ENCODE peak calls at places on chromosomes 1 and 21, in six cellular contexts. G, M, N, D, E and V are unnamed samples.

GRCh38 chr1:201214886-201215285 is 24.3 kb downstream of the IGFN1 start:
- DNase-seq in D (no peak), G (no peak), E (no peak), M (no peak), N (peak), V (no peak)

GRCh38 chr1:151012684-151013471 is 4.6 kb downstream of the PRUNE1 start:
- DNase-seq in M (peak), G (no peak), D (peak), N (no peak), E (no peak), V (no peak)

GRCh38 chr1:183002797-183003594 is 20.2 kb upstream of the LAMC1 start:
- DNase-seq in N (no peak), M (no peak), D (peak), G (no peak), E (no peak), V (no peak)

GRCh38 chr21:17051054-17051453 is 461.8 kb upstream of the CXADR start:
- DNase-seq in M (no peak), G (no peak), D (peak), E (no peak), N (no peak), V (no peak)

GRCh38 chr1:94283462-94283861 is 46.1 kb upstream of the ARHGAP29 start:
- DNase-seq in E (no peak), M (no peak), D (no peak), G (no peak), N (no peak), V (no peak)

GRCh38 chr1:208521534-208521933 is 277.4 kb upstream of the PLXNA2 start:
- DNase-seq in N (no peak), G (no peak), E (no peak), M (no peak), D (no peak), V (no peak)

GRCh38 chr1:212366901-212367300 is 47.8 kb downstream of the PACC1 start:
- DNase-seq in E (no peak), D (peak), N (no peak), G (no peak), M (no peak), V (no peak)

GRCh38 chr1:207883660-207884245 is 27.2 kb downstream of the CD34 start:
- DNase-seq in G (no peak), M (no peak), D (no peak), N (no peak), E (no peak), V (no peak)

GRCh38 chr1:62234709-62235108 is 40.1 kb downstream of the L1TD1 start:
- DNase-seq in E (no peak), N (no peak), D (peak), G (no peak), M (no peak), V (no peak)

GRCh38 chr1:30469426-30469825 is 254.0 kb downstream of the MATN1 start:
- DNase-seq in E (no peak), G (no peak), M (no peak), N (no peak), D (no peak), V (no peak)

GRCh38 chr1:146019225-146020057 is 2.1 kb downstream of the HJV start:
- DNase-seq in N (no peak), M (no peak), G (no peak), E (peak), D (no peak), V (no peak)

GRCh38 chr1:197302775-197303174 is 34.7 kb downstream of the CRB1 start:
- DNase-seq in E (no peak), G (no peak), N (no peak), M (no peak), D (peak), V (no peak)

GRCh38 chr1:103106426-103107321 is 1.6 kb downstream of the COL11A1 start:
- DNase-seq in G (peak), D (peak), N (no peak), E (peak), M (no peak), V (peak)

GRCh38 chr1:216502528-216503162 is 79.4 kb upstream of the USH2A start:
- DNase-seq in M (no peak), D (no peak), E (no peak), G (no peak), N (no peak), V (no peak)

GRCh38 chr1:228986093-228986904 is 251.0 kb downstream of the RHOU start:
- DNase-seq in G (no peak), M (peak), E (no peak), N (no peak), D (peak), V (peak)

GRCh38 chr21:26719750-26720149 is 125.5 kb downstream of the ADAMTS1 start:
- DNase-seq in N (no peak), E (no peak), M (no peak), D (no peak), G (no peak), V (no peak)

GRCh38 chr1:178411756-178412399 is 84.9 kb downstream of the CLEC20A start:
- DNase-seq in E (no peak), N (no peak), G (no peak), M (no peak), D (no peak), V (no peak)

GRCh38 chr1:178412400-178412770 is 84.4 kb downstream of the CLEC20A start:
- DNase-seq in M (no peak), D (no peak), E (no peak), N (no peak), G (no peak), V (no peak)

GRCh38 chr1:178418284-178418955 is 78.3 kb downstream of the CLEC20A start:
- DNase-seq in G (no peak), D (no peak), N (no peak), E (no peak), M (no peak), V (no peak)

DNA sequence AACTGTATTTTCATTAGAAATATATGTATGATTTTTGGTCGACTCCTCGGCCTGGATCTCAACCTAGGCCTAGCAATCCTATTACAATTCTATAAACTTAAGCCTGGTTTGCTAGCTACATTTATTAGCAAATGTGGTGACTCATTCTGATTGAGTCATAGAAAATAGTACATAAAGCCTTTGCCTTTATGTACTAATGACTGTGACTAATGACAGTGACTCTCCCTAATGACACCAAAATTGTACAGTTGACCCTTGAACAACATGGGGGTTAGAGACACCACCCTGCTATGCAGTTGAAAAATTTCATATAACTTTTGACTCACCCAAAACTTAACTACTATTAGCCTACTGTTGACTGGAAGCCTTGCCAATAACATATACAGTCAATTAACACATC is 78.9 kb downstream of the CLEC20A start:
- DNase-seq in D (peak), M (no peak), N (no peak), G (peak), E (no peak), V (no peak)
- H3K27ac ChIP-seq in D (peak), M (no peak), N (no peak), G (peak), E (no peak), V (no peak)

GRCh38 chr1:186500804-186501203 is 39.9 kb upstream of the PDC start:
- DNase-seq in N (no peak), D (no peak), E (no peak), G (no peak), M (no peak), V (no peak)
- H3K27ac ChIP-seq in N (no peak), D (no peak), E (no peak), G (peak), M (no peak), V (no peak)

GRCh38 chr1:66685670-66686069 is 66.6 kb upstream of the DYNLT5 start:
- DNase-seq in G (no peak), D (peak), M (no peak), E (no peak), N (no peak), V (no peak)

GRCh38 chr1:66685265-66685664 is 67.0 kb upstream of the DYNLT5 start:
- DNase-seq in G (no peak), N (no peak), D (peak), E (no peak), M (no peak), V (no peak)

GRCh38 chr1:66686406-66686805 is 65.9 kb upstream of the DYNLT5 start:
- DNase-seq in D (no peak), N (no peak), G (no peak), M (no peak), E (no peak), V (no peak)

GRCh38 chr1:66684353-66684752 is 67.9 kb upstream of the DYNLT5 start:
- DNase-seq in N (no peak), G (no peak), M (no peak), D (no peak), E (no peak), V (no peak)

DNA sequence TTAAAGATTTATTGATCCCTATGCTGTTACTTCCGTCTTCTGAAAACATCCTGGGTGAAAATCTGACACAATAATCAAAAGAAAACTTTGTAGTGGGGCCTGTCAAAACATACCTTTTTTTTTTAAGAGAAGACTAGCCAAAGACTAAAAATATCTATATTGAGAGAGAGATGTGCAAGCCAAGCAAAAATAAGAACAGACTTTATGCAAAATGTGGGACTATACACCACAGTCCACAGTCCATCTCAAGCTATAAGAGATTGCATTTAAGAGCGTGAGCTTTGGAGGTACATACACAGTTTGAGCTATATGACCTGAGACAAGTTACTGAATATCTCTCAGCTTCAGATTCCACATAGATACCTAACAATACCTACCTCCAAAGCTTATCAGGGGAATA is 64.9 kb upstream of the DYNLT5 start:
- DNase-seq in E (no peak), D (no peak), N (no peak), G (no peak), M (no peak), V (no peak)
- H3K27ac ChIP-seq in E (no peak), D (no peak), N (no peak), G (no peak), M (no peak), V (no peak)

GRCh38 chr1:44776749-44777068 is 1.4 kb downstream of the RPS8 start:
- DNase-seq in D (no peak), M (no peak), N (no peak), E (no peak), G (no peak), V (no peak)
- H3K27ac ChIP-seq in D (peak), M (peak), N (peak), E (no peak), G (peak), V (no peak)

GRCh38 chr1:65812065-65812464 is 19.4 kb downstream of the PDE4B start:
- DNase-seq in N (no peak), D (peak), M (peak), E (no peak), G (no peak), V (no peak)
- H3K27ac ChIP-seq in N (no peak), D (peak), M (no peak), E (no peak), G (no peak), V (peak)

GRCh38 chr21:42411197-42411869 is 7.6 kb downstream of the UBASH3A start:
- DNase-seq in M (no peak), N (no peak), E (peak), D (no peak), G (no peak), V (no peak)
- H3K27ac ChIP-seq in M (no peak), N (no peak), E (no peak), D (no peak), G (no peak), V (no peak)

DNA sequence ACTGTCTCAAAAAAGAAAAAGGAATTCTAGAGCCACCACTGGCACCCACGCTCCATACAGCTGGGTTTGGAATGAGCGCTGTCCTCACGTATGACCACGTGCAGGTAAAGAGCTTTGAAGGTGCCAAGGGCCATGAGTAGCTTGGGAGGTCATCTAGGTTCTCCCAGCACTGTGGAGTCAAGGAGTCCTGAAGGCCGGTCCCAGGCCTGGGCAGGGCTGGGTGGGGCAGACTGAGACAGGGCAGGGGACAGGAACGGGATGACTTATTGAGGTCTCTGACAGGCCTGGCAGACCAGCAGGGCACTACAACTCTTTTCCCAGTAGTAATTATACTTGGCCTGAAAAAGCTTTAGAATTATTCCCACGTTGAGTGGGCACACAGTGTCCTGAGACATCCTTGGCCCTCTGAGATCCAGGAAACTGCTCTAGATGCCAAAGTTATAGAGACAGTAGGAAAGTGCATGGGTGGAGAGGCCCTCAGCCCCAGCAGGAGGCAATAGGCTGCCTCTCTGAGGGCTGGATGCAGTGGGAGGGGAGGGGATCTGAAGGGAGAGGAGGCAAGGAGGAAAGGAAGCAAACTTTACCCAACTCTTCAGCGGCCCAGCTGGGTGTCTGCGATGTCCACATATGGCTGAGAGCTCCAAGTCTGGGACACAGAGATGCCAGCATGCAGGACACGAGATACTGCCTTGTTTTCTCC is 1.8 kb upstream of the CDA start:
- DNase-seq in G (no peak), M (no peak), D (peak), E (no peak), N (no peak), V (no peak)
- H3K27ac ChIP-seq in G (peak), M (peak), D (peak), E (no peak), N (no peak), V (no peak)

GRCh38 chr1:36236302-36236701 is 12.1 kb downstream of the THRAP3 start:
- DNase-seq in N (no peak), G (no peak), M (no peak), E (no peak), D (no peak), V (no peak)

GRCh38 chr1:36239941-36240637 is 15.8 kb downstream of the THRAP3 start:
- DNase-seq in D (no peak), E (no peak), N (no peak), M (peak), G (no peak), V (no peak)

DNA sequence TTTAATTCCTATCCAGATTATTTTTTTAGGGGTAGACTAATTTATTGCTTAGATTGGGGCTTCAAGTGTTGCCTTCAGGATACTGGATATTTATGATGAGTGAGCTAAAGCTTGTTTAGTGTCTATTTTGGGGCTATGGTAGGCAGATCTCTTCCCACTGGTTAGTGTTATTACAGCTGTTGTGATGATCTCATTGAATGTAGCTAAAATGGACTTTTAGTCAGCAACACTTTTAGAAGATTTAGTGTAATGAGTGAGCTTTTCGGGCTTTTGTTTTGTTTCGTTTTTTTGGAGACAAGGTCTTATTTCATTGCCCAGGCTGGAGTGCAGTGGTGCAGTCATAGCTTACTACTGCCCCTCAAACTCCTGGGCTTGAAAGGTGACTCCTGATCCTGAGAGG is 14.2 kb downstream of the THRAP3 start:
- DNase-seq in E (no peak), G (no peak), N (no peak), M (no peak), D (peak), V (no peak)
- H3K27ac ChIP-seq in E (no peak), G (no peak), N (no peak), M (peak), D (peak), V (no peak)

GRCh38 chr1:100604372-100604771 is 66.4 kb downstream of the GPR88 start:
- DNase-seq in M (no peak), E (no peak), N (no peak), G (no peak), D (no peak), V (no peak)
- H3K27ac ChIP-seq in M (no peak), E (no peak), N (no peak), G (no peak), D (no peak), V (no peak)